ENCODE peak calls at places on chromosomes 4 and X, in four cellular contexts. W is HTR-8/SVneo, R is iris pigment epithelial cell, B is T-helper 22 cell. A is an unnamed sample.

GRCh38 chrX:65601530-65602281 is 65.7 kb upstream of the MSN start:
- DNase-seq in W (no peak), R (peak), B (peak), A (peak)

GRCh38 chrX:134969726-134970125 is 21.1 kb upstream of the SMIM10 start:
- DNase-seq in W (no peak), R (no peak), B (no peak), A (no peak)

GRCh38 chr4:8391972-8392371 is 48.6 kb downstream of the ACOX3 start:
- DNase-seq in W (no peak), R (peak), B (no peak), A (no peak)

GRCh38 chr4:175234162-175234561 is 316.0 kb downstream of the ADAM29 start:
- DNase-seq in W (no peak), R (no peak), B (no peak), A (no peak)

GRCh38 chr4:133377286-133377685 is 228.2 kb downstream of the PCDH10 start:
- DNase-seq in W (no peak), R (no peak), B (no peak), A (no peak)

GRCh38 chr4:48388504-48389154 is 47.3 kb downstream of the SLAIN2 start:
- DNase-seq in W (no peak), R (peak), B (no peak), A (no peak)

GRCh38 chr4:48120132-48120531 is 13.9 kb downstream of the TXK start:
- DNase-seq in W (no peak), R (no peak), B (no peak), A (no peak)

GRCh38 chr4:112564706-112565270 is 48.8 kb upstream of the NEUROG2 start:
- DNase-seq in W (no peak), R (no peak), B (no peak), A (no peak)

GRCh38 chrX:151703487-151703886 is 8.2 kb downstream of the PRRG3 start:
- DNase-seq in W (no peak), R (no peak), B (no peak), A (no peak)

GRCh38 chr4:113673450-113673849 is 88.1 kb downstream of the CAMK2D start:
- DNase-seq in W (peak), R (peak), B (no peak), A (no peak)

GRCh38 chrX:50704360-50704759 is 109.6 kb downstream of the SHROOM4 start:
- DNase-seq in W (no peak), R (peak), B (no peak), A (no peak)

GRCh38 chrX:15673970-15674369 is 9.4 kb upstream of the CLTRN start:
- DNase-seq in W (no peak), R (no peak), B (no peak), A (no peak)

GRCh38 chr4:100828986-100829685 is 311.3 kb upstream of the EMCN start:
- DNase-seq in W (no peak), R (peak), B (no peak), A (no peak)

GRCh38 chr4:173211838-173212237 is 43.2 kb downstream of the GALNT7 start:
- DNase-seq in W (peak), R (peak), B (no peak), A (no peak)